ENCODE peak calls at places on chromosomes 11 and 22, in seven cellular contexts. R, D, Q, O, I, Z and M are unnamed samples.

GRCh38 chr22:26585104-26585790 is 4.7 kb downstream of the TPST2 start:
- DNase-seq in R (peak; percentile 73), D (peak; percentile 58), Q (no peak), O (peak; percentile 13), I (peak; percentile 97), Z (no peak), M (peak; percentile 59)

GRCh38 chr11:27705873-27706820 is 5.9 kb upstream of the BDNF start:
- DNase-seq in R (peak; percentile 29), D (no peak), Q (peak; percentile 8), O (peak; percentile 17), I (peak; percentile 58), Z (no peak), M (no peak)

GRCh38 chr11:129117595-129118350 is 74.4 kb downstream of the ARHGAP32 start:
- DNase-seq in R (peak; percentile 26), D (peak; percentile 51), Q (peak; percentile 43), O (peak; percentile 18), I (peak; percentile 72), Z (no peak), M (peak; percentile 5)

GRCh38 chr11:67698247-67698646 is 23.8 kb upstream of the ALDH3B2 start:
- DNase-seq in R (no peak), D (peak; percentile 50), Q (peak; percentile 34), O (no peak), I (peak; percentile 25), Z (no peak), M (no peak)

GRCh38 chr11:61637287-61637686 is 42.9 kb upstream of the DAGLA start:
- DNase-seq in R (no peak), D (no peak), Q (no peak), O (no peak), I (no peak), Z (no peak), M (no peak)

GRCh38 chr11:72778535-72779494 is 15.0 kb downstream of the STARD10 start:
- DNase-seq in R (no peak), D (no peak), Q (no peak), O (peak; percentile 67), I (no peak), Z (no peak), M (no peak)

GRCh38 chr11:95042906-95043305 is 6.3 kb upstream of the KDM4F start:
- DNase-seq in R (no peak), D (no peak), Q (no peak), O (no peak), I (no peak), Z (no peak), M (no peak)

GRCh38 chr11:118200901-118201680 is 23.7 kb downstream of the JAML start:
- DNase-seq in R (no peak), D (peak; percentile 77), Q (peak; percentile 71), O (no peak), I (no peak), Z (no peak), M (no peak)

GRCh38 chr11:128474036-128474874 is 113.1 kb downstream of the ETS1 start:
- DNase-seq in R (no peak), D (no peak), Q (peak; percentile 20), O (no peak), I (peak; percentile 57), Z (no peak), M (no peak)

GRCh38 chr11:35321532-35322320 is 97.6 kb downstream of the SLC1A2 start:
- DNase-seq in R (no peak), D (no peak), Q (no peak), O (no peak), I (peak; percentile 87), Z (no peak), M (no peak)

GRCh38 chr11:123594188-123594901 is 60.1 kb downstream of the SCN3B start:
- DNase-seq in R (peak; percentile 37), D (no peak), Q (no peak), O (no peak), I (peak; percentile 38), Z (no peak), M (no peak)

GRCh38 chr11:114257621-114258558 is 38.3 kb upstream of the NNMT start:
- DNase-seq in R (no peak), D (no peak), Q (no peak), O (no peak), I (no peak), Z (no peak), M (no peak)

GRCh38 chr22:29048822-29049654 is 12.6 kb downstream of the C22orf31 start:
- DNase-seq in R (no peak), D (no peak), Q (no peak), O (no peak), I (no peak), Z (no peak), M (no peak)

GRCh38 chr22:40345801-40346177 is 511 bp upstream of the ADSL start:
- DNase-seq in R (peak; percentile 24), D (peak; percentile 64), Q (peak; percentile 69), O (peak; percentile 78), I (peak; percentile 50), Z (no peak), M (no peak)

GRCh38 chr11:86408845-86409244 is 34.2 kb downstream of the CCDC81 start:
- DNase-seq in R (no peak), D (no peak), Q (no peak), O (no peak), I (peak; percentile 9), Z (no peak), M (no peak)

GRCh38 chr11:114162719-114163123 is 103.2 kb downstream of the ZBTB16 start:
- DNase-seq in R (peak; percentile 87), D (no peak), Q (no peak), O (peak; percentile 73), I (peak; percentile 96), Z (no peak), M (peak; percentile 96)

GRCh38 chr11:68657021-68657780 is 27.1 kb upstream of the GAL start:
- DNase-seq in R (no peak), D (no peak), Q (no peak), O (no peak), I (no peak), Z (no peak), M (no peak)

GRCh38 chr11:121421149-121421906 is 30.8 kb upstream of the SORL1 start:
- DNase-seq in R (no peak), D (no peak), Q (no peak), O (no peak), I (no peak), Z (no peak), M (no peak)

GRCh38 chr11:1832181-1832988 is 2.4 kb upstream of the SYT8 start:
- DNase-seq in R (peak; percentile 65), D (peak; percentile 71), Q (peak; percentile 72), O (peak; percentile 76), I (peak; percentile 18), Z (peak; percentile 26), M (no peak)

GRCh38 chr11:124643605-124644425 is 21.2 kb downstream of the TBRG1 start:
- DNase-seq in R (peak; percentile 66), D (no peak), Q (no peak), O (no peak), I (peak; percentile 95), Z (no peak), M (peak; percentile 54)